ENCODE peak calls at places on chromosome 14, in four cellular contexts. O is HFF-Myc, J is fibroblast of lung, Y is fibroblast of the aortic adventitia. D is an unnamed sample.

GRCh38 chr14:78614651-78615050 is 444.5 kb downstream of the NRXN3 start:
- DNase-seq in J (peak; percentile 4), Y (no peak), O (no peak), D (no peak)

GRCh38 chr14:57833304-57833703 is 32.6 kb downstream of the SLC35F4 start:
- DNase-seq in O (peak; percentile 75), J (peak; percentile 78), Y (peak; percentile 96), D (peak; percentile 62)

GRCh38 chr14:68968721-68969120 is 10.4 kb downstream of the ACTN1 start:
- DNase-seq in O (no peak), Y (no peak), J (no peak), D (peak; percentile 1)

GRCh38 chr14:89184952-89185351 is 232.1 kb downstream of the FOXN3 start:
- DNase-seq in O (no peak), Y (no peak), J (no peak), D (no peak)

GRCh38 chr14:94059998-94060397 is 21.0 kb downstream of the DDX24 start:
- DNase-seq in Y (no peak), O (no peak), J (no peak), D (no peak)

GRCh38 chr14:32408018-32408417 is 78.9 kb downstream of the AKAP6 start:
- DNase-seq in O (no peak), Y (peak; percentile 13), J (no peak), D (no peak)

GRCh38 chr14:77580964-77581505 is 35.4 kb downstream of the SPTLC2 start:
- DNase-seq in O (peak; percentile 36), Y (peak; percentile 80), J (peak; percentile 90), D (peak; percentile 67)

GRCh38 chr14:71532349-71532748 is 399.9 kb upstream of the RGS6 start:
- DNase-seq in Y (peak; percentile 76), J (peak; percentile 52), O (no peak), D (peak; percentile 36)

GRCh38 chr14:34199585-34199984 is 248.7 kb upstream of the EGLN3 start:
- DNase-seq in Y (peak; percentile 12), J (peak; percentile 2), O (peak; percentile 95), D (peak; percentile 6)

GRCh38 chr14:52852810-52853521 is 61.6 kb upstream of the GNPNAT1 start:
- DNase-seq in O (no peak), Y (no peak), J (peak; percentile 31), D (no peak)

GRCh38 chr14:55847766-55848165 is 267.8 kb downstream of the KTN1 start:
- DNase-seq in O (peak; percentile 24), J (peak; percentile 38), Y (peak; percentile 39), D (peak; percentile 79)

GRCh38 chr14:54566410-54567223 is at the start of gene SAMD4A:
- DNase-seq in O (peak; percentile 52), J (peak; percentile 90), Y (peak; percentile 90), D (peak; percentile 88)

GRCh38 chr14:22390824-22391461 is 198.1 kb downstream of the DAD1 start:
- DNase-seq in O (no peak), Y (no peak), J (no peak), D (no peak)

GRCh38 chr14:94748667-94749347 is 21.1 kb downstream of the GSC start:
- DNase-seq in J (no peak), Y (no peak), O (no peak), D (peak; percentile 18)

GRCh38 chr14:99324291-99324690 is 52.3 kb upstream of the BCL11B start:
- DNase-seq in Y (no peak), J (no peak), O (no peak), D (no peak)

GRCh38 chr14:99574099-99574880 is 29.7 kb downstream of the CCDC85C start:
- DNase-seq in O (no peak), J (peak; percentile 50), Y (peak; percentile 92), D (peak; percentile 87)

GRCh38 chr14:105064721-105065143 is 498 bp downstream of the GPR132 start:
- DNase-seq in Y (peak; percentile 33), O (no peak), J (no peak), D (peak; percentile 38)

GRCh38 chr14:104572668-104573067 is 6.9 kb upstream of the C14orf180 start:
- DNase-seq in O (no peak), Y (no peak), J (no peak), D (no peak)

GRCh38 chr14:21073921-21074320 is 3.8 kb downstream of the ARHGEF40 start:
- DNase-seq in Y (no peak), O (no peak), J (no peak), D (no peak)

GRCh38 chr14:90671382-90671781 is 144.8 kb downstream of the TTC7B start:
- DNase-seq in J (no peak), O (no peak), Y (no peak), D (no peak)

GRCh38 chr14:83757896-83758295 is 1772.0 kb upstream of the FLRT2 start:
- DNase-seq in O (peak; percentile 53), J (peak; percentile 61), Y (no peak), D (peak; percentile 16)

GRCh38 chr14:87334997-87335675 is 657.8 kb downstream of the GALC start:
- DNase-seq in O (no peak), J (peak; percentile 22), Y (peak; percentile 26), D (no peak)

GRCh38 chr14:77052281-77053044 is 24.0 kb upstream of the IRF2BPL start:
- DNase-seq in Y (no peak), J (no peak), O (no peak), D (peak; percentile 51)

GRCh38 chr14:47270715-47271114 is 404.7 kb downstream of the MDGA2 start:
- DNase-seq in J (no peak), Y (no peak), O (no peak), D (no peak)

GRCh38 chr14:64796369-64796768 is 83.3 kb downstream of the SPTB start:
- DNase-seq in Y (no peak), J (no peak), O (no peak), D (no peak)

GRCh38 chr14:98489115-98489514 is 782.9 kb downstream of the BCL11B start:
- DNase-seq in Y (no peak), O (no peak), J (no peak), D (no peak)

GRCh38 chr14:51020024-51020710 is 74.7 kb downstream of the TRIM9 start:
- DNase-seq in J (no peak), Y (no peak), O (no peak), D (peak; percentile 24)

GRCh38 chr14:77045570-77045890 is 17.0 kb upstream of the IRF2BPL start:
- DNase-seq in J (no peak), Y (no peak), O (no peak), D (no peak)

GRCh38 chr14:56549721-56550120 is 29.9 kb upstream of the TMEM260 start:
- DNase-seq in Y (no peak), J (no peak), O (no peak), D (no peak)

GRCh38 chr14:64971452-64971889 is 665 bp downstream of the RAB15 start:
- DNase-seq in J (no peak), Y (no peak), O (no peak), D (no peak)

GRCh38 chr14:84403585-84403984 is 1126.4 kb upstream of the FLRT2 start:
- DNase-seq in Y (no peak), J (no peak), O (no peak), D (no peak)

GRCh38 chr14:71300474-71301359 is 393.5 kb downstream of the PCNX1 start:
- DNase-seq in Y (peak; percentile 54), J (peak; percentile 22), O (no peak), D (peak; percentile 53)

GRCh38 chr14:22333408-22334274 is 255.4 kb downstream of the DAD1 start:
- DNase-seq in Y (no peak), J (peak; percentile 60), O (peak; percentile 16), D (peak; percentile 39)

GRCh38 chr14:75833326-75834020 is 148.3 kb downstream of the TGFB3 start:
- DNase-seq in O (no peak), Y (no peak), J (no peak), D (no peak)

GRCh38 chr14:75832621-75833297 is 149.0 kb downstream of the TGFB3 start:
- DNase-seq in J (peak; percentile 57), Y (peak; percentile 61), O (no peak), D (peak; percentile 70)

GRCh38 chr14:75831971-75832370 is 149.8 kb downstream of the TGFB3 start:
- DNase-seq in O (no peak), J (peak; percentile 42), Y (no peak), D (peak; percentile 25)

GRCh38 chr14:75829316-75829715 is 152.5 kb downstream of the TGFB3 start:
- DNase-seq in J (no peak), O (no peak), Y (no peak), D (no peak)

GRCh38 chr14:75831455-75831854 is 150.3 kb downstream of the TGFB3 start:
- DNase-seq in O (peak; percentile 83), J (peak; percentile 75), Y (peak; percentile 81), D (peak; percentile 80)
- H3K4me3 ChIP-seq in O (no peak overlapping the region), J (no peak overlapping the region), Y (no peak overlapping the region), D (no peak overlapping the region)

GRCh38 chr14:106129274-106129673 is 602.9 kb downstream of the TMEM121 start:
- DNase-seq in Y (no peak), J (no peak), O (no peak), D (no peak)
- TF ChIP-seq CTCF in Y (no peak), J (no peak), O (no peak), D (no peak)

GRCh38 chr14:73238262-73238852 is 1.1 kb downstream of the PAPLN start:
- DNase-seq in Y (peak; percentile 68), J (peak; percentile 81), O (peak; percentile 25), D (peak; percentile 85)
- H3K4me3 ChIP-seq in Y (peak overlapping the region; percentile 28), J (peak overlapping the region; percentile 65), O (peak overlapping the region; percentile 20), D (peak overlapping the region; percentile 56)

GRCh38 chr14:29529418-29529817 is 398.2 kb downstream of the PRKD1 start:
- DNase-seq in O (no peak), Y (peak; percentile 16), J (peak; percentile 30), D (peak; percentile 19)
- TF ChIP-seq CTCF in O (peak; percentile 51), Y (peak; percentile 56), J (peak; percentile 66), D (peak; percentile 26)

GRCh38 chr14:61701946-61702345 is 6.6 kb downstream of the HIF1A start:
- DNase-seq in Y (no peak), O (no peak), J (no peak), D (peak; percentile 53)
- H3K4me3 ChIP-seq in Y (peak overlapping the region; percentile 14), O (no peak overlapping the region), J (no peak overlapping the region), D (peak overlapping the region; percentile 33)

DNA sequence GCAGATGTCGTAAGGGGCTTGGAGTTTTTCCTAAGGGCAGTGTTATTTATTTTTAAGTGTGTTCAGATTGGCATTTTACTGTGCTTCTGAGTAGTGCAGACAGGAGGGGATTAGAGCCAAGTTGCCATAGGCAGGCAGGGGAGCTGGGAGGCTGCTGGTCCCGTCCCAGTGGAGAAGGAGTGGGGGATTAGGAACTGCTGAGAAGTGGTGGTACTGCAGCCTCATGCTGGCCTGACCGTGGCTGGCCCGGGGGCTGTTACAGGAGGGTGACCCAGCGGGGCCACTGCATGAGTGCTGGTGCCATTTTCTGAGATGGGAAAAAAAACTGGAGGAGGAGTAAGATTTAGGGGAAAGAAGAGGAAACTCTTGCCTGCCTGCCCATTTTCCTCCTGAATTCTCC is 52.3 kb upstream of the DLK1 start:
- DNase-seq in J (no peak), Y (no peak), O (no peak), D (no peak)
- TF ChIP-seq CTCF in J (no peak), Y (no peak), O (no peak), D (no peak)

DNA sequence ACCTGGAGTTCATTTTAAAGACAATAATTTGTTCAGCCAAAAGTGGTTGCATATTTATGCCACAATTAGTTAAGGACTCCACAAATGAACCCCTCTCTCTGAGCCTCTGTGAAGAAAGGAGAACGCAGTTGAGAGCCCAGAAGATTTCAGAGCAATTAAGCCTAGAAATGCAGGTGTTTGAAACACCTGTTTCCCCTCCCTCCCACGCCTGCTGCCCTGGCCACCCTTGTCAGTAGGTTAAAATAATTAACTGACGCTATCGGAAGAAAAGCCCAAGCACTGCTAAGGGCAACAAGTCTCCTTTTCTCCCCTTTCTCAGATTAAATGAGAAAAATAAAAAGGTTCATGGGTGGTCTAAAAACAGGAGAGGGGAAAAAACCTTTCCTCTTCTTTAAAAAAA is 99.2 kb downstream of the PPM1A start:
- DNase-seq in O (no peak), Y (no peak), J (no peak), D (no peak)
- H3K4me3 ChIP-seq in O (no peak overlapping the region), Y (no peak overlapping the region), J (no peak overlapping the region), D (no peak overlapping the region)

D was measured in cardiac fibroblast.